ENCODE peak calls at places on chromosomes 7 and 10, in five cellular contexts. One of them, this sample, is unnamed.

GRCh38 chr10:104104926-104105325 is 17.0 kb upstream of the SFR1 start:
- DNase-seq in activated CD8-positive, alpha-beta memory T cell treated with anti-CD3 and anti-CD28 coated beads, Interleukin-2, amount 50 U/mL, for 48 hours: no peak
- DNase-seq in NCI-H2081: no peak
- DNase-seq in NCI-H2029 treated with DMSO at 0.1 percent for 48 hours: no peak
- DNase-seq in NB4: no peak
- DNase-seq in this sample: no peak

GRCh38 chr10:21337171-21337792 is 188.2 kb downstream of the SKIDA1 start:
- DNase-seq in NCI-H2029 treated with DMSO at 0.1 percent for 48 hours: no peak
- DNase-seq in NB4: no peak
- DNase-seq in NCI-H2081: no peak
- DNase-seq in activated CD8-positive, alpha-beta memory T cell treated with anti-CD3 and anti-CD28 coated beads, Interleukin-2, amount 50 U/mL, for 48 hours: no peak
- DNase-seq in this sample: no peak

GRCh38 chr7:121329460-121330052 is 756 bp downstream of the WNT16 start:
- DNase-seq in activated CD8-positive, alpha-beta memory T cell treated with anti-CD3 and anti-CD28 coated beads, Interleukin-2, amount 50 U/mL, for 48 hours: peak
- DNase-seq in NB4: no peak
- DNase-seq in NCI-H2081: peak
- DNase-seq in NCI-H2029 treated with DMSO at 0.1 percent for 48 hours: peak
- DNase-seq in this sample: peak

GRCh38 chr7:46165281-46165680 is 244.2 kb upstream of the IGFBP3 start:
- DNase-seq in activated CD8-positive, alpha-beta memory T cell treated with anti-CD3 and anti-CD28 coated beads, Interleukin-2, amount 50 U/mL, for 48 hours: no peak
- DNase-seq in NB4: no peak
- DNase-seq in NCI-H2029 treated with DMSO at 0.1 percent for 48 hours: no peak
- DNase-seq in NCI-H2081: no peak
- DNase-seq in this sample: no peak

GRCh38 chr10:131198843-131199242 is 112.7 kb downstream of the TCERG1L start:
- DNase-seq in NCI-H2029 treated with DMSO at 0.1 percent for 48 hours: no peak
- DNase-seq in activated CD8-positive, alpha-beta memory T cell treated with anti-CD3 and anti-CD28 coated beads, Interleukin-2, amount 50 U/mL, for 48 hours: peak
- DNase-seq in NB4: no peak
- DNase-seq in NCI-H2081: no peak
- DNase-seq in this sample: no peak

GRCh38 chr7:127177156-127177555 is 75.6 kb downstream of the GRM8 start:
- DNase-seq in NB4: no peak
- DNase-seq in activated CD8-positive, alpha-beta memory T cell treated with anti-CD3 and anti-CD28 coated beads, Interleukin-2, amount 50 U/mL, for 48 hours: no peak
- DNase-seq in NCI-H2029 treated with DMSO at 0.1 percent for 48 hours: no peak
- DNase-seq in NCI-H2081: no peak
- DNase-seq in this sample: no peak

GRCh38 chr10:118835682-118836326 is 81.0 kb upstream of the CACUL1 start:
- DNase-seq in NCI-H2029 treated with DMSO at 0.1 percent for 48 hours: peak
- DNase-seq in activated CD8-positive, alpha-beta memory T cell treated with anti-CD3 and anti-CD28 coated beads, Interleukin-2, amount 50 U/mL, for 48 hours: no peak
- DNase-seq in NB4: no peak
- DNase-seq in NCI-H2081: peak
- DNase-seq in this sample: no peak

GRCh38 chr10:58158806-58159205 is 108.9 kb downstream of the IPMK start:
- DNase-seq in NCI-H2081: no peak
- DNase-seq in NB4: no peak
- DNase-seq in activated CD8-positive, alpha-beta memory T cell treated with anti-CD3 and anti-CD28 coated beads, Interleukin-2, amount 50 U/mL, for 48 hours: no peak
- DNase-seq in NCI-H2029 treated with DMSO at 0.1 percent for 48 hours: no peak
- DNase-seq in this sample: no peak

GRCh38 chr10:132274581-132274980 is 33.2 kb downstream of the STK32C start:
- DNase-seq in NCI-H2029 treated with DMSO at 0.1 percent for 48 hours: no peak
- DNase-seq in NCI-H2081: no peak
- DNase-seq in activated CD8-positive, alpha-beta memory T cell treated with anti-CD3 and anti-CD28 coated beads, Interleukin-2, amount 50 U/mL, for 48 hours: no peak
- DNase-seq in NB4: no peak
- DNase-seq in this sample: no peak

GRCh38 chr10:16732376-16732775 is 84.8 kb downstream of the RSU1 start:
- DNase-seq in NB4: no peak
- DNase-seq in NCI-H2029 treated with DMSO at 0.1 percent for 48 hours: no peak
- DNase-seq in activated CD8-positive, alpha-beta memory T cell treated with anti-CD3 and anti-CD28 coated beads, Interleukin-2, amount 50 U/mL, for 48 hours: no peak
- DNase-seq in NCI-H2081: no peak
- DNase-seq in this sample: no peak

GRCh38 chr10:59724098-59724938 is 14.7 kb upstream of the SLC16A9 start:
- DNase-seq in activated CD8-positive, alpha-beta memory T cell treated with anti-CD3 and anti-CD28 coated beads, Interleukin-2, amount 50 U/mL, for 48 hours: no peak
- DNase-seq in NB4: no peak
- DNase-seq in NCI-H2029 treated with DMSO at 0.1 percent for 48 hours: no peak
- DNase-seq in NCI-H2081: no peak
- DNase-seq in this sample: no peak

GRCh38 chr7:115368998-115369397 is 447.1 kb downstream of the MDFIC start:
- DNase-seq in NCI-H2029 treated with DMSO at 0.1 percent for 48 hours: no peak
- DNase-seq in activated CD8-positive, alpha-beta memory T cell treated with anti-CD3 and anti-CD28 coated beads, Interleukin-2, amount 50 U/mL, for 48 hours: no peak
- DNase-seq in NCI-H2081: no peak
- DNase-seq in NB4: no peak
- DNase-seq in this sample: no peak

GRCh38 chr7:100852048-100852872 is at the start of gene SLC12A9:
- DNase-seq in activated CD8-positive, alpha-beta memory T cell treated with anti-CD3 and anti-CD28 coated beads, Interleukin-2, amount 50 U/mL, for 48 hours: peak
- DNase-seq in NB4: peak
- DNase-seq in NCI-H2081: peak
- DNase-seq in NCI-H2029 treated with DMSO at 0.1 percent for 48 hours: peak
- DNase-seq in this sample: peak

GRCh38 chr10:113547426-113547825 is 5.4 kb upstream of the HABP2 start:
- DNase-seq in NCI-H2081: no peak
- DNase-seq in activated CD8-positive, alpha-beta memory T cell treated with anti-CD3 and anti-CD28 coated beads, Interleukin-2, amount 50 U/mL, for 48 hours: no peak
- DNase-seq in NCI-H2029 treated with DMSO at 0.1 percent for 48 hours: no peak
- DNase-seq in NB4: no peak
- DNase-seq in this sample: no peak

GRCh38 chr7:27605689-27606269 is 56.9 kb downstream of the HIBADH start:
- DNase-seq in NCI-H2029 treated with DMSO at 0.1 percent for 48 hours: peak
- DNase-seq in NCI-H2081: peak
- DNase-seq in activated CD8-positive, alpha-beta memory T cell treated with anti-CD3 and anti-CD28 coated beads, Interleukin-2, amount 50 U/mL, for 48 hours: no peak
- DNase-seq in NB4: peak
- DNase-seq in this sample: no peak

GRCh38 chr10:62437696-62438095 is 63.5 kb downstream of the ZNF365 start:
- DNase-seq in NCI-H2081: peak
- DNase-seq in NB4: peak
- DNase-seq in activated CD8-positive, alpha-beta memory T cell treated with anti-CD3 and anti-CD28 coated beads, Interleukin-2, amount 50 U/mL, for 48 hours: no peak
- DNase-seq in NCI-H2029 treated with DMSO at 0.1 percent for 48 hours: peak
- DNase-seq in this sample: no peak

GRCh38 chr7:28432105-28432504 is 19.8 kb downstream of the CREB5 start:
- DNase-seq in NB4: no peak
- DNase-seq in NCI-H2081: no peak
- DNase-seq in NCI-H2029 treated with DMSO at 0.1 percent for 48 hours: no peak
- DNase-seq in activated CD8-positive, alpha-beta memory T cell treated with anti-CD3 and anti-CD28 coated beads, Interleukin-2, amount 50 U/mL, for 48 hours: no peak
- DNase-seq in this sample: no peak

GRCh38 chr7:155868955-155869783 is 56.9 kb upstream of the SHH start:
- DNase-seq in activated CD8-positive, alpha-beta memory T cell treated with anti-CD3 and anti-CD28 coated beads, Interleukin-2, amount 50 U/mL, for 48 hours: peak
- DNase-seq in NCI-H2081: no peak
- DNase-seq in NCI-H2029 treated with DMSO at 0.1 percent for 48 hours: no peak
- DNase-seq in NB4: no peak
- DNase-seq in this sample: no peak

GRCh38 chr7:101234636-101235035 is 3.0 kb downstream of the CLDN15 start:
- DNase-seq in NCI-H2029 treated with DMSO at 0.1 percent for 48 hours: no peak
- DNase-seq in NCI-H2081: no peak
- DNase-seq in NB4: no peak
- DNase-seq in activated CD8-positive, alpha-beta memory T cell treated with anti-CD3 and anti-CD28 coated beads, Interleukin-2, amount 50 U/mL, for 48 hours: no peak
- DNase-seq in this sample: no peak

GRCh38 chr10:89086801-89087513 is 96.4 kb downstream of the FAS start:
- DNase-seq in NB4: peak
- DNase-seq in NCI-H2029 treated with DMSO at 0.1 percent for 48 hours: no peak
- DNase-seq in NCI-H2081: no peak
- DNase-seq in activated CD8-positive, alpha-beta memory T cell treated with anti-CD3 and anti-CD28 coated beads, Interleukin-2, amount 50 U/mL, for 48 hours: peak
- DNase-seq in this sample: peak

GRCh38 chr10:103649654-103650423 is 156.3 kb downstream of the NEURL1 start:
- DNase-seq in activated CD8-positive, alpha-beta memory T cell treated with anti-CD3 and anti-CD28 coated beads, Interleukin-2, amount 50 U/mL, for 48 hours: no peak
- DNase-seq in NCI-H2081: peak
- DNase-seq in NB4: no peak
- DNase-seq in NCI-H2029 treated with DMSO at 0.1 percent for 48 hours: peak
- DNase-seq in this sample: no peak

GRCh38 chr7:127948312-127948711 is 82.9 kb downstream of the LRRC4 start:
- DNase-seq in NB4: no peak
- DNase-seq in NCI-H2029 treated with DMSO at 0.1 percent for 48 hours: no peak
- DNase-seq in activated CD8-positive, alpha-beta memory T cell treated with anti-CD3 and anti-CD28 coated beads, Interleukin-2, amount 50 U/mL, for 48 hours: no peak
- DNase-seq in NCI-H2081: no peak
- DNase-seq in this sample: no peak